ENCODE peak calls at places on chromosome 16, in seven cellular contexts. One of them, this sample, is unnamed.

GRCh38 chr16:5526826-5527225 is 429.2 kb upstream of the EEF2KMT start:
- DNase-seq in D341Med: no peak
- DNase-seq in heart right ventricle: no peak
- DNase-seq in heart left ventricle: no peak
- DNase-seq in MV-4-11: no peak
- DNase-seq in stimulated activated CD4-positive, alpha-beta T cell treated with anti-CD3 and anti-CD28 coated beads, TNF-alpha, amount 100 ng/mL, for 24 hours: no peak
- DNase-seq in lower leg skin: no peak
- DNase-seq in this sample: no peak

GRCh38 chr16:17358350-17358749 is 112.4 kb downstream of the XYLT1 start:
- DNase-seq in stimulated activated CD4-positive, alpha-beta T cell treated with anti-CD3 and anti-CD28 coated beads, TNF-alpha, amount 100 ng/mL, for 24 hours: no peak
- DNase-seq in heart right ventricle: no peak
- DNase-seq in heart left ventricle: no peak
- DNase-seq in MV-4-11: no peak
- DNase-seq in D341Med: no peak
- DNase-seq in lower leg skin: no peak
- DNase-seq in this sample: no peak

GRCh38 chr16:84992700-84993075 is 18.6 kb downstream of the ZDHHC7 start:
- DNase-seq in heart right ventricle: no peak
- DNase-seq in MV-4-11: no peak
- DNase-seq in lower leg skin: no peak
- DNase-seq in stimulated activated CD4-positive, alpha-beta T cell treated with anti-CD3 and anti-CD28 coated beads, TNF-alpha, amount 100 ng/mL, for 24 hours: no peak
- DNase-seq in heart left ventricle: no peak
- DNase-seq in D341Med: no peak
- DNase-seq in this sample: no peak

GRCh38 chr16:87850009-87851006 is 19.0 kb downstream of the SLC7A5 start:
- DNase-seq in D341Med: peak
- DNase-seq in heart right ventricle: peak
- DNase-seq in lower leg skin: no peak
- DNase-seq in stimulated activated CD4-positive, alpha-beta T cell treated with anti-CD3 and anti-CD28 coated beads, TNF-alpha, amount 100 ng/mL, for 24 hours: peak
- DNase-seq in MV-4-11: peak
- DNase-seq in heart left ventricle: peak
- DNase-seq in this sample: peak

GRCh38 chr16:88376053-88376834 is 6.5 kb upstream of the ZNF469 start:
- DNase-seq in MV-4-11: no peak
- DNase-seq in D341Med: no peak
- DNase-seq in heart left ventricle: peak
- DNase-seq in heart right ventricle: no peak
- DNase-seq in stimulated activated CD4-positive, alpha-beta T cell treated with anti-CD3 and anti-CD28 coated beads, TNF-alpha, amount 100 ng/mL, for 24 hours: no peak
- DNase-seq in lower leg skin: no peak
- DNase-seq in this sample: no peak

GRCh38 chr16:19883296-19883951 is 1.2 kb downstream of the GPRC5B start:
- DNase-seq in heart right ventricle: peak
- DNase-seq in MV-4-11: no peak
- DNase-seq in D341Med: no peak
- DNase-seq in heart left ventricle: peak
- DNase-seq in lower leg skin: peak
- DNase-seq in stimulated activated CD4-positive, alpha-beta T cell treated with anti-CD3 and anti-CD28 coated beads, TNF-alpha, amount 100 ng/mL, for 24 hours: no peak
- DNase-seq in this sample: no peak

GRCh38 chr16:49936791-49937190 is 80.9 kb upstream of the ZNF423 start:
- DNase-seq in D341Med: no peak
- DNase-seq in lower leg skin: no peak
- DNase-seq in stimulated activated CD4-positive, alpha-beta T cell treated with anti-CD3 and anti-CD28 coated beads, TNF-alpha, amount 100 ng/mL, for 24 hours: no peak
- DNase-seq in MV-4-11: no peak
- DNase-seq in heart left ventricle: no peak
- DNase-seq in heart right ventricle: no peak
- DNase-seq in this sample: no peak

GRCh38 chr16:74297296-74297665 is 667 bp downstream of the PSMD7 start:
- DNase-seq in D341Med: peak
- DNase-seq in heart left ventricle: peak
- DNase-seq in lower leg skin: peak
- DNase-seq in stimulated activated CD4-positive, alpha-beta T cell treated with anti-CD3 and anti-CD28 coated beads, TNF-alpha, amount 100 ng/mL, for 24 hours: no peak
- DNase-seq in heart right ventricle: no peak
- DNase-seq in MV-4-11: no peak
- DNase-seq in this sample: peak

GRCh38 chr16:27628216-27628945 is 78.4 kb downstream of the KATNIP start:
- DNase-seq in heart left ventricle: no peak
- DNase-seq in stimulated activated CD4-positive, alpha-beta T cell treated with anti-CD3 and anti-CD28 coated beads, TNF-alpha, amount 100 ng/mL, for 24 hours: no peak
- DNase-seq in lower leg skin: no peak
- DNase-seq in MV-4-11: no peak
- DNase-seq in heart right ventricle: no peak
- DNase-seq in D341Med: no peak
- DNase-seq in this sample: no peak